ENCODE peak calls at places on chromosomes 3 and 15, in ten cellular contexts. T is Right ventricle myocardium superior; C is SK-MEL-5; P is stimulated activated CD8-positive, alpha-beta memory T cell treated with anti-CD3 and anti-CD28 coated beads, Interleukin-12 subunit alpha, Interleukin-12 subunit beta, amount 100 ng/mL, for 1 hour; G is body of pancreas; X is H54; I is non-pigmented ciliary epithelial cell; D is A549; N is neural crest cell; Y is brain microvascular endothelial cell. W is an unnamed sample.

GRCh38 chr3:183401678-183402077 is 26.7 kb downstream of the MCF2L2 start:
- DNase-seq in T (no peak), C (no peak), P (no peak), G (no peak), X (no peak), I (no peak), D (no peak), N (no peak), Y (no peak), W (no peak)

GRCh38 chr3:187243933-187244564 is 46.8 kb downstream of the RTP1 start:
- DNase-seq in T (peak), C (no peak), P (no peak), G (no peak), X (no peak), I (no peak), D (no peak), N (no peak), Y (no peak), W (no peak)

GRCh38 chr3:118688396-118688884 is 346.2 kb downstream of the IGSF11 start:
- DNase-seq in T (no peak), C (no peak), P (no peak), G (no peak), X (no peak), I (no peak), D (no peak), N (no peak), Y (no peak), W (no peak)

GRCh38 chr15:31367730-31368344 is 41.2 kb downstream of the KLF13 start:
- DNase-seq in T (peak), C (no peak), P (no peak), G (no peak), X (no peak), I (no peak), D (no peak), N (no peak), Y (no peak), W (no peak)

GRCh38 chr15:67083135-67083766 is 17.8 kb downstream of the SMAD3 start:
- DNase-seq in T (no peak), C (no peak), P (no peak), G (no peak), X (no peak), I (no peak), D (no peak), N (no peak), Y (no peak), W (no peak)

GRCh38 chr15:101068961-101069734 is 150.0 kb downstream of the LRRK1 start:
- DNase-seq in T (no peak), C (peak), P (no peak), G (no peak), X (no peak), I (no peak), D (peak), N (peak), Y (no peak), W (no peak)

GRCh38 chr3:198080521-198081384 is 120.7 kb downstream of the LMLN start:
- DNase-seq in T (peak), C (peak), P (peak), G (peak), X (peak), I (no peak), D (peak), N (peak), Y (peak), W (no peak)

GRCh38 chr15:63909819-63910437 is 76.2 kb upstream of the HERC1 start:
- DNase-seq in T (no peak), C (no peak), P (no peak), G (peak), X (no peak), I (no peak), D (no peak), N (no peak), Y (peak), W (no peak)

GRCh38 chr3:124701687-124702086 is 28.6 kb upstream of the UMPS start:
- DNase-seq in T (no peak), C (no peak), P (no peak), G (no peak), X (no peak), I (peak), D (no peak), N (no peak), Y (peak), W (peak)

GRCh38 chr15:31503256-31503655 is 176.6 kb downstream of the KLF13 start:
- DNase-seq in T (no peak), C (no peak), P (no peak), G (no peak), X (no peak), I (no peak), D (no peak), N (no peak), Y (no peak), W (no peak)

GRCh38 chr3:127396473-127396872 is 108.6 kb upstream of the PRR20G start:
- DNase-seq in T (no peak), C (no peak), P (no peak), G (no peak), X (no peak), I (no peak), D (no peak), N (no peak), Y (no peak), W (no peak)

GRCh38 chr15:92655178-92655995 is at the start of gene FAM174B:
- DNase-seq in T (peak), C (no peak), P (no peak), G (peak), X (no peak), I (no peak), D (peak), N (peak), Y (no peak), W (no peak)

GRCh38 chr15:57403946-57404345 is 27.6 kb downstream of the CGNL1 start:
- DNase-seq in T (no peak), C (no peak), P (no peak), G (no peak), X (no peak), I (no peak), D (no peak), N (no peak), Y (no peak), W (no peak)

GRCh38 chr3:71299160-71299559 is 284.4 kb downstream of the FOXP1 start:
- DNase-seq in T (no peak), C (no peak), P (peak), G (no peak), X (no peak), I (no peak), D (no peak), N (no peak), Y (no peak), W (no peak)

GRCh38 chr15:96695426-96695825 is 364.9 kb downstream of the NR2F2 start:
- DNase-seq in T (no peak), C (no peak), P (no peak), G (no peak), X (no peak), I (no peak), D (no peak), N (no peak), Y (no peak), W (no peak)

GRCh38 chr3:150760431-150761200 is 2.4 kb downstream of the SIAH2 start:
- DNase-seq in T (no peak), C (no peak), P (no peak), G (no peak), X (no peak), I (no peak), D (no peak), N (no peak), Y (no peak), W (no peak)

GRCh38 chr15:53987480-53987879 is 9.2 kb downstream of the UNC13C start:
- DNase-seq in T (no peak), C (no peak), P (no peak), G (no peak), X (no peak), I (no peak), D (no peak), N (no peak), Y (no peak), W (no peak)

GRCh38 chr3:4478226-4478625 is 11.2 kb upstream of the SUMF1 start:
- DNase-seq in T (no peak), C (no peak), P (no peak), G (no peak), X (no peak), I (no peak), D (no peak), N (no peak), Y (no peak), W (no peak)

GRCh38 chr3:128567705-128568356 is 74.8 kb upstream of the GATA2 start:
- DNase-seq in T (no peak), C (no peak), P (no peak), G (no peak), X (no peak), I (no peak), D (no peak), N (no peak), Y (no peak), W (no peak)

GRCh38 chr3:142925140-142925539 is 36.3 kb upstream of the PCOLCE2 start:
- DNase-seq in T (no peak), C (no peak), P (no peak), G (no peak), X (no peak), I (no peak), D (no peak), N (no peak), Y (no peak), W (no peak)

GRCh38 chr3:57935539-57935938 is 72.7 kb upstream of the FLNB start:
- DNase-seq in T (no peak), C (no peak), P (no peak), G (no peak), X (no peak), I (no peak), D (no peak), N (no peak), Y (no peak), W (no peak)

GRCh38 chr3:179898024-179898423 is 138.7 kb downstream of the PEX5L start:
- DNase-seq in T (no peak), C (peak), P (no peak), G (peak), X (peak), I (no peak), D (peak), N (peak), Y (peak), W (no peak)

GRCh38 chr15:62135532-62136134 is 29.5 kb downstream of the C2CD4B start:
- DNase-seq in T (no peak), C (no peak), P (no peak), G (peak), X (no peak), I (no peak), D (peak), N (no peak), Y (peak), W (no peak)

GRCh38 chr15:28994142-28994829 is 108.5 kb downstream of the APBA2 start:
- DNase-seq in T (no peak), C (no peak), P (no peak), G (no peak), X (no peak), I (no peak), D (no peak), N (no peak), Y (no peak), W (no peak)

GRCh38 chr3:138361193-138361525 is 12.8 kb downstream of the MRAS start:
- DNase-seq in T (no peak), C (no peak), P (no peak), G (no peak), X (no peak), I (no peak), D (no peak), N (no peak), Y (no peak), W (no peak)

GRCh38 chr3:71614869-71615268 is 31.3 kb upstream of the FOXP1 start:
- DNase-seq in T (no peak), C (no peak), P (no peak), G (no peak), X (no peak), I (no peak), D (no peak), N (no peak), Y (no peak), W (no peak)

GRCh38 chr3:100556656-100557310 is 52.6 kb upstream of the ADGRG7 start:
- DNase-seq in T (no peak), C (no peak), P (no peak), G (no peak), X (peak), I (no peak), D (no peak), N (no peak), Y (peak), W (no peak)

GRCh38 chr3:24399614-24400013 is 95.0 kb downstream of the THRB start:
- DNase-seq in T (no peak), C (no peak), P (no peak), G (no peak), X (no peak), I (no peak), D (no peak), N (no peak), Y (no peak), W (no peak)

W was measured in kidney epithelial cell.